ENCODE peak calls at places on chromosome 15, in eight cellular contexts. U, N, F, S, B, Y, M and T are unnamed samples.

GRCh38 chr15:77860101-77860691 is 217.3 kb downstream of the TBC1D2B start:
- DNase-seq in U (no peak), N (no peak), F (no peak), S (no peak), B (no peak), Y (no peak), M (no peak), T (no peak)

GRCh38 chr15:69386284-69386683 is 27.9 kb upstream of the KIF23 start:
- DNase-seq in U (no peak), N (no peak), F (no peak), S (no peak), B (no peak), Y (no peak), M (no peak), T (no peak)

GRCh38 chr15:58731756-58732535 is 17.6 kb downstream of the ADAM10 start:
- DNase-seq in U (peak), N (peak), F (no peak), S (no peak), B (no peak), Y (peak), M (peak), T (no peak)

GRCh38 chr15:48617619-48618018 is 27.9 kb downstream of the FBN1 start:
- DNase-seq in U (no peak), N (no peak), F (no peak), S (no peak), B (no peak), Y (peak), M (peak), T (no peak)

GRCh38 chr15:49842331-49842730 is 221.5 kb downstream of the DTWD1 start:
- DNase-seq in U (no peak), N (no peak), F (no peak), S (no peak), B (no peak), Y (no peak), M (no peak), T (no peak)

GRCh38 chr15:94840794-94841587 is 609.6 kb downstream of the MCTP2 start:
- DNase-seq in U (no peak), N (no peak), F (no peak), S (no peak), B (no peak), Y (no peak), M (no peak), T (peak)

GRCh38 chr15:27842526-27842925 is 256.6 kb downstream of the OCA2 start:
- DNase-seq in U (no peak), N (no peak), F (no peak), S (no peak), B (peak), Y (no peak), M (no peak), T (no peak)

GRCh38 chr15:65008989-65009388 is 19.3 kb upstream of the SPG21 start:
- DNase-seq in U (no peak), N (no peak), F (no peak), S (no peak), B (no peak), Y (no peak), M (peak), T (peak)

GRCh38 chr15:40115670-40116093 is 7.0 kb upstream of the BMF start:
- DNase-seq in U (no peak), N (no peak), F (no peak), S (no peak), B (peak), Y (no peak), M (no peak), T (no peak)

GRCh38 chr15:72554471-72555425 is 80.6 kb downstream of the ARIH1 start:
- DNase-seq in U (no peak), N (no peak), F (no peak), S (no peak), B (peak), Y (peak), M (peak), T (no peak)

GRCh38 chr15:51776952-51777574 is 25.7 kb downstream of the TMOD2 start:
- DNase-seq in U (peak), N (peak), F (no peak), S (no peak), B (peak), Y (no peak), M (peak), T (peak)